ENCODE peak calls at places on chromosomes 13 and 19, in eight cellular contexts. S is caudate nucleus, G is body of pancreas, P is T-helper 2 cell, D is tibial nerve, M is pancreas, L is NCI-H1694, U is NCI-H2107. O is an unnamed sample.

GRCh38 chr19:29843180-29844051 is 31.6 kb downstream of the CCNE1 start:
- DNase-seq in S (no peak), G (no peak), P (no peak), D (no peak), M (peak), L (no peak), U (no peak), O (no peak)

GRCh38 chr13:59835569-59835968 is 328.2 kb downstream of the DIAPH3 start:
- DNase-seq in S (no peak), G (no peak), P (no peak), D (no peak), M (no peak), L (no peak), U (no peak), O (no peak)

GRCh38 chr13:31965361-31966066 is 66.1 kb upstream of the FRY start:
- DNase-seq in S (no peak), G (peak), P (no peak), D (no peak), M (no peak), L (no peak), U (no peak), O (no peak)

GRCh38 chr19:7829561-7830271 is at the start of gene EVI5L:
- DNase-seq in S (peak), G (peak), P (peak), D (peak), M (peak), L (peak), U (peak), O (peak)

GRCh38 chr13:94162289-94162688 is 317.2 kb downstream of the DCT start:
- DNase-seq in S (no peak), G (no peak), P (no peak), D (no peak), M (no peak), L (no peak), U (no peak), O (no peak)

GRCh38 chr13:111317571-111318360 is 2.7 kb upstream of the TEX29 start:
- DNase-seq in S (no peak), G (no peak), P (no peak), D (no peak), M (no peak), L (no peak), U (no peak), O (no peak)

GRCh38 chr19:3012522-3013260 is 16.4 kb downstream of the TLE2 start:
- DNase-seq in S (no peak), G (no peak), P (no peak), D (no peak), M (no peak), L (no peak), U (no peak), O (no peak)

GRCh38 chr19:17510220-17510993 is 1.0 kb upstream of the PGLS start:
- DNase-seq in S (no peak), G (no peak), P (no peak), D (no peak), M (no peak), L (no peak), U (no peak), O (no peak)

GRCh38 chr19:28608292-28608691 is 604.7 kb downstream of the UQCRFS1 start:
- DNase-seq in S (no peak), G (no peak), P (no peak), D (no peak), M (no peak), L (no peak), U (no peak), O (no peak)

GRCh38 chr19:1767464-1767933 is 14.2 kb downstream of the ONECUT3 start:
- DNase-seq in S (peak), G (peak), P (peak), D (no peak), M (peak), L (no peak), U (no peak), O (no peak)

GRCh38 chr19:6062961-6063575 is 47.2 kb downstream of the RFX2 start:
- DNase-seq in S (no peak), G (no peak), P (no peak), D (no peak), M (no peak), L (no peak), U (no peak), O (no peak)

GRCh38 chr19:6516018-6516658 is 14.0 kb upstream of the TUBB4A start:
- DNase-seq in S (peak), G (peak), P (peak), D (peak), M (peak), L (no peak), U (no peak), O (peak)

GRCh38 chr19:30629086-30629485 is 256.9 kb downstream of the ZNF536 start:
- DNase-seq in S (no peak), G (no peak), P (no peak), D (no peak), M (no peak), L (no peak), U (no peak), O (no peak)

GRCh38 chr13:32378012-32378411 is 49.9 kb downstream of the N4BP2L1 start:
- DNase-seq in S (no peak), G (no peak), P (no peak), D (no peak), M (no peak), L (no peak), U (no peak), O (no peak)

GRCh38 chr13:79907527-79907926 is 426.6 kb downstream of the NDFIP2 start:
- DNase-seq in S (no peak), G (no peak), P (no peak), D (no peak), M (no peak), L (no peak), U (no peak), O (no peak)

GRCh38 chr13:30844548-30845296 is 61.3 kb upstream of the MEDAG start:
- DNase-seq in S (no peak), G (no peak), P (no peak), D (no peak), M (no peak), L (no peak), U (no peak), O (no peak)

GRCh38 chr13:113622791-113623490 is 35.1 kb downstream of the ATP4B start:
- DNase-seq in S (no peak), G (no peak), P (no peak), D (no peak), M (peak), L (no peak), U (no peak), O (no peak)

GRCh38 chr13:23020246-23020843 is 160.4 kb upstream of the SGCG start:
- DNase-seq in S (no peak), G (peak), P (peak), D (peak), M (no peak), L (peak), U (no peak), O (peak)

GRCh38 chr19:47032171-47032811 is 12.7 kb downstream of the NPAS1 start:
- DNase-seq in S (peak), G (peak), P (peak), D (no peak), M (peak), L (no peak), U (peak), O (no peak)

GRCh38 chr13:112898786-112899617 is 70.0 kb upstream of the MCF2L start:
- DNase-seq in S (no peak), G (no peak), P (no peak), D (no peak), M (peak), L (no peak), U (no peak), O (no peak)

GRCh38 chr19:48907671-48908070 is 7.6 kb downstream of the NUCB1 start:
- DNase-seq in S (no peak), G (no peak), P (no peak), D (no peak), M (no peak), L (no peak), U (no peak), O (no peak)

GRCh38 chr19:58319241-58319640 is 7.6 kb upstream of the ZSCAN22 start:
- DNase-seq in S (no peak), G (no peak), P (no peak), D (no peak), M (no peak), L (no peak), U (no peak), O (no peak)

O was measured in AG09309.